ENCODE peak calls at places on chromosome 20, in six cellular contexts. Z is A549, S is fibroblast of mammary gland, W is Panc1, C is H9, H is astrocyte of the spinal cord. M is an unnamed sample.

GRCh38 chr20:64119681-64120341 is 12.4 kb upstream of the NPBWR2 start:
- DNase-seq in Z (no peak), S (peak; percentile 3), W (no peak), C (no peak), H (no peak), M (no peak)

GRCh38 chr20:46218656-46219055 is 89.6 kb downstream of the CDH22 start:
- DNase-seq in Z (no peak), S (no peak), W (no peak), C (no peak), H (no peak), M (no peak)

GRCh38 chr20:32535953-32536823 is 48.9 kb downstream of the NOL4L start:
- DNase-seq in Z (peak; percentile 44), S (no peak), W (no peak), C (peak; percentile 82), H (no peak), M (no peak)

GRCh38 chr20:38109025-38109541 is 56.0 kb downstream of the TGM2 start:
- DNase-seq in Z (no peak), S (peak; percentile 97), W (no peak), C (no peak), H (peak; percentile 52), M (no peak)

GRCh38 chr20:8007490-8007889 is 12.1 kb downstream of the TMX4 start:
- DNase-seq in Z (no peak), S (no peak), W (no peak), C (no peak), H (no peak), M (no peak)

GRCh38 chr20:32753731-32754130 is 8.5 kb upstream of the DNMT3B start:
- DNase-seq in Z (no peak), S (peak; percentile 53), W (no peak), C (no peak), H (peak; percentile 62), M (no peak)

GRCh38 chr20:46872315-46873211 is 22.1 kb upstream of the EYA2 start:
- DNase-seq in Z (no peak), S (peak; percentile 42), W (no peak), C (no peak), H (no peak), M (no peak)

GRCh38 chr20:325889-326644 is 715 bp downstream of the SOX12 start:
- DNase-seq in Z (peak; percentile 45), S (peak; percentile 59), W (no peak), C (peak; percentile 69), H (peak; percentile 76), M (no peak)

GRCh38 chr20:35172434-35172806 is 548 bp downstream of the PROCR start:
- DNase-seq in Z (no peak), S (no peak), W (no peak), C (no peak), H (no peak), M (no peak)

GRCh38 chr20:15446373-15446772 is 1109.0 kb upstream of the FLRT3 start:
- DNase-seq in Z (no peak), S (no peak), W (no peak), C (no peak), H (peak; percentile 0), M (no peak)

GRCh38 chr20:63167026-63167917 is 48.7 kb downstream of the YTHDF1 start:
- DNase-seq in Z (no peak), S (no peak), W (no peak), C (peak; percentile 78), H (no peak), M (no peak)

GRCh38 chr20:17646209-17646717 is 35.8 kb downstream of the RRBP1 start:
- DNase-seq in Z (no peak), S (no peak), W (no peak), C (no peak), H (no peak), M (no peak)

GRCh38 chr20:33262658-33263065 is 20.4 kb upstream of the BPIFB1 start:
- DNase-seq in Z (no peak), S (peak; percentile 55), W (peak; percentile 18), C (peak; percentile 75), H (peak; percentile 37), M (peak; percentile 12)

GRCh38 chr20:62887147-62887859 is 25.7 kb upstream of the TCFL5 start:
- DNase-seq in Z (no peak), S (peak; percentile 77), W (no peak), C (no peak), H (peak; percentile 96), M (peak; percentile 83)

GRCh38 chr20:47854687-47855212 is 69.5 kb upstream of the SULF2 start:
- DNase-seq in Z (peak; percentile 55), S (peak; percentile 61), W (peak; percentile 13), C (peak; percentile 82), H (peak; percentile 40), M (no peak)

GRCh38 chr20:14928083-14928482 is 590.7 kb upstream of the FLRT3 start:
- DNase-seq in Z (no peak), S (no peak), W (no peak), C (no peak), H (no peak), M (no peak)

DNA sequence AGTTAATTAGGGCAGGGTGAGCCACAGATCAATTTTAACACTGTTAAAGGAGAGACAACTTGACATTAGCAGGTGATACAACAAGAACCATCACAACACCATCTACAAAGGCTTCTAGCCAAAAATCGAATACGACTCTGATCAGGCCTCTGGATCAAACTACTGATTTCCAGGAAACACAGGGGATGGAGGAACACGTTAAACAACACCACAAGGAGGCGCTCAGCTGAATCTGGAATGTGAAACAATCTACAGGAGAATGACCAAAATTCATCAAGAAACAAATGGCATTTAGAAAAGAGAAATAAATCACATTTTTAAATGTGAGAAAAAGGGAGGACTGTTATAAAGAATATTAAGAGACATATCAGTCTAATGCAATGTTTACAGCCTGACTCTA is 13.5 kb upstream of the MAFB start:
- DNase-seq in Z (no peak), S (no peak), W (no peak), C (no peak), H (no peak), M (no peak)
- TF ChIP-seq CTCF in Z (no peak), S (peak; percentile 9), W (peak; percentile 34), C (peak; percentile 54), H (peak; percentile 19), M (peak; percentile 19)

DNA sequence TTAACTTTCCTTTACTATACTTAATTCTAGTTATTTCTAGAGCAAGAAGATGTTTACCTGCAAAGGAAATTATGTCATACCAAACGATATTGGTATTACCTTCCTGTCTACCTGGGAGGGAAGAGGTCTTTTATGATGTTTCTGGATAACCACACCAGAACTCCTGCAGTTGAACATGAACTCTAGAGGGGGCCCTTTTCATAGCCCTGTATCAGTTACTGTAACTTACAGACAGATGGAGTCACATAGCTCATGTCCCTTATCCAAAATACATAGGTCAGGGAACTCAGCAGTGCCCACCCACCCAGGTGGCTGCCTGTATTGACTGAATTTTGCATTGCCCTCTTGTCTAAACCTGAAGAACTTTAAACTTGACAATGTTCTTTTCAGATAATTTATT is 35.1 kb upstream of the MYL9 start:
- DNase-seq in Z (peak; percentile 44), S (no peak), W (no peak), C (no peak), H (no peak), M (no peak)
- TF ChIP-seq CTCF in Z (peak; percentile 46), S (peak; percentile 34), W (no peak), C (peak; percentile 58), H (peak; percentile 48), M (peak; percentile 58)

DNA sequence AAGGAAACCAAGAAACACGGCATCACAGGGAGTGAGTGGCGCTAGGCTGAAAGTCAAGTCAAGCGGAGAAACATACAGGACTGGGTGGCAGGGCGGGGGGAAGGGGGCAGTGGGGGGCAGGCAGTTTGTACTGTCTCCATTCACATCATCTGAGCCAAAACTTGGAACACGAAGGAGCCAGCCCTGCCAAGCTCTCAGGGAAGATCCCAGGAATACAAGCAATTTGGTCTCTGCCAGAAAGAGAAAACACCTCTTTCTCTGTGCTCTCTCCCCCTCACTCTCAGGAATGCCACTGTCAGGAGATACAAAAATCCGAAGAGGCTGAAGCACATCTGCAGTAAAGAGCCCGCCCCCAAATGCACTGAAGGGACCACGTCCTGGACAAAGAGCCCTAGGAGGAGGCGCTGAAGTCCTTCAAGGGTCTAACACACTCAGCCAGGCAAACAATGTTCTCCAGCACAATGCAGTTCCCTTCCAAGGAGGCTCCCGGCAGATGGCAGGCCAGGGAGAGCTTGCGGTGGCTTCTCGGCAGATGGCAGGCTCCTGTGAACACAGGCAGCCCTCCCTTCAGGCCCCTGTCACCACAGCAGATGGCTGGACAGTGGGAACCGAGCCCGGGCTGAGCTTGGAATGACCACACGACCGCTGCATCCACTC is 90.0 kb downstream of the ATP9A start:
- DNase-seq in Z (no peak), S (no peak), W (no peak), C (no peak), H (peak; percentile 24), M (no peak)
- TF ChIP-seq CTCF in Z (no peak), S (no peak), W (no peak), C (no peak), H (peak; percentile 44), M (peak; percentile 47)

GRCh38 chr20:19901226-19901625 is 115.9 kb upstream of the NAA20 start:
- DNase-seq in Z (no peak), S (no peak), W (no peak), C (no peak), H (no peak), M (no peak)

GRCh38 chr20:19907326-19908056 is 109.7 kb upstream of the NAA20 start:
- DNase-seq in Z (no peak), S (no peak), W (no peak), C (no peak), H (no peak), M (no peak)

GRCh38 chr20:19897891-19898290 is 119.3 kb upstream of the NAA20 start:
- DNase-seq in Z (no peak), S (no peak), W (no peak), C (no peak), H (no peak), M (no peak)

GRCh38 chr20:19908586-19908985 is 108.6 kb upstream of the NAA20 start:
- DNase-seq in Z (no peak), S (no peak), W (no peak), C (no peak), H (no peak), M (no peak)

GRCh38 chr20:19903168-19903676 is 113.9 kb upstream of the NAA20 start:
- DNase-seq in Z (no peak), S (peak; percentile 19), W (no peak), C (no peak), H (peak; percentile 30), M (no peak)
- TF ChIP-seq CTCF in Z (no peak), S (no peak), W (no peak), C (no peak), H (peak; percentile 30), M (no peak)

GRCh38 chr20:1360094-1360493 is 31.2 kb upstream of the SDCBP2 start:
- DNase-seq in Z (no peak), S (no peak), W (no peak), C (no peak), H (no peak), M (no peak)
- TF ChIP-seq CTCF in Z (no peak), S (peak; percentile 18), W (peak; percentile 27), C (no peak), H (no peak), M (no peak)

DNA sequence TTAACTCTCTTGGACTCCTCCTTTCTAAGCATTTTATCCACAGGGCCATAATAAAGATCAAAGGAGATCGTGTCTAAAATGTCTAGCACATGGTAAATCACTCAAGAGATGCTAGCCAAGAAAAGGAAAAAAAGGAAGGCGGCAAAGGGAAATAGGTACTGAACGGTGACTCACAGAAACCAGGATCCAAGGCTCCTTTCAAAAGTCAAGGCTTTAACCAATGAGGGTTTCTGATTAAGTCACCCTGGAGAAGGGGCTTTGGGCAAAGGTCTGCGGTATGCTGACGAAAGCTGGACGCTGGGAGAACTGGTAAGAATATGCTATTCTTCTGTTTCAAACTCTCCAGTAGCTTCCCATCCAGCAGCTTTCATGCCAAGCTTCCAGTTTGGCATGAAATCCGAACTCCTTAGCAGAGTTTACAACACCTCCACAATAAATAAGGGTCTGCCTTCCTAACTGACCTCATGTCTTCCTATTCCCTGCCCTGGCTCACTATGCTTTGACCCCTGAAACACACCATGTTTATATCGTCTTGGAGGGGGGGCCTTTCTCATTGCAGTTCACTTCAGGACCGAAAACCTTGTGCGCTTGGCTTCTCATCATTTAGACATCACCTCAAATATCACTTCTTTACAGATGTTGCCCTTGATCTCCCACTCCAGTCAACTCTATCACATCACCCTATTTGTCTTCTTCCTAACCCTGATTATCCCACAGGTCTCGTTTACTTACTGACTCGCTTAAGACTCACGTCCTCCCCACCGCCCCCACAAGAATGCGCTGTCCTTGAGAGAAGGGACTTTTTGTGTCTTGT is 908 bp downstream of the TOMM34 start:
- DNase-seq in Z (peak; percentile 32), S (peak; percentile 83), W (no peak), C (no peak), H (peak; percentile 55), M (peak; percentile 23)
- TF ChIP-seq CTCF in Z (no peak), S (no peak), W (no peak), C (no peak), H (no peak), M (peak; percentile 24)

M was measured in astrocyte of the cerebellum.